ENCODE peak calls at places on chromosomes 1 and 21, in eight cellular contexts. Q, T, F, B, Y, E, U and N are unnamed samples.

GRCh38 chr1:247375747-247376146 is 40.2 kb upstream of the NLRP3 start:
- DNase-seq in T (no peak), E (no peak), U (no peak), Y (no peak), Q (no peak), B (peak), F (no peak), N (no peak)

GRCh38 chr1:151542710-151543129 is 2.6 kb downstream of the TUFT1 start:
- DNase-seq in U (no peak), T (no peak), F (peak), Y (no peak), B (no peak), Q (no peak), E (no peak), N (peak)

GRCh38 chr1:187338762-187339412 is 510.1 kb downstream of the PLA2G4A start:
- DNase-seq in B (no peak), Y (no peak), T (no peak), U (no peak), E (no peak), Q (no peak), F (no peak), N (no peak)

GRCh38 chr21:45142469-45142868 is 68.1 kb downstream of the ADARB1 start:
- DNase-seq in T (no peak), Q (no peak), E (no peak), B (no peak), Y (no peak), U (no peak), F (peak), N (peak)

GRCh38 chr21:40841524-40842196 is 5.3 kb downstream of the DSCAM start:
- DNase-seq in F (peak), T (peak), Q (no peak), B (peak), Y (peak), U (peak), E (peak), N (no peak)

GRCh38 chr1:145708063-145708462 is 895 bp upstream of the PDZK1 start:
- DNase-seq in F (peak), Y (no peak), E (no peak), B (peak), T (no peak), U (no peak), Q (no peak), N (no peak)

GRCh38 chr21:42616366-42617340 is 36.8 kb upstream of the PDE9A start:
- DNase-seq in Q (no peak), F (no peak), U (no peak), B (no peak), T (no peak), Y (no peak), E (no peak), N (no peak)

GRCh38 chr1:3029481-3029961 is 8.3 kb downstream of the ACTRT2 start:
- DNase-seq in E (no peak), Q (no peak), F (no peak), T (no peak), B (no peak), U (peak), Y (no peak), N (no peak)

GRCh38 chr1:93705897-93706500 is 24.4 kb upstream of the BCAR3 start:
- DNase-seq in F (peak), U (no peak), Y (no peak), E (no peak), B (no peak), T (no peak), Q (no peak), N (no peak)

GRCh38 chr1:169858467-169858866 is 35.2 kb downstream of the SCYL3 start:
- DNase-seq in E (no peak), B (no peak), T (no peak), Y (no peak), U (no peak), F (peak), Q (no peak), N (no peak)

GRCh38 chr1:61254629-61255323 is 172.4 kb downstream of the NFIA start:
- DNase-seq in T (no peak), Y (peak), B (no peak), E (no peak), F (no peak), Q (no peak), U (no peak), N (peak)

GRCh38 chr1:25559996-25560395 is 16.6 kb downstream of the LDLRAP1 start:
- DNase-seq in F (no peak), T (no peak), Q (no peak), Y (no peak), U (no peak), E (no peak), B (no peak), N (no peak)
- H3K27ac ChIP-seq in F (no peak), T (no peak), Q (no peak), Y (no peak), U (no peak), E (peak), B (no peak), N (no peak)

GRCh38 chr1:6259491-6260362 is 1.2 kb downstream of the GPR153 start:
- DNase-seq in T (peak), U (peak), B (peak), F (peak), Q (peak), E (peak), Y (peak), N (peak)
- H3K4me3 ChIP-seq in T (peak), U (peak), B (peak), F (peak), Q (peak), E (peak), Y (peak), N (peak)

GRCh38 chr1:65792671-65793358 is at the start of gene PDE4B:
- DNase-seq in T (peak), F (peak), Q (no peak), Y (no peak), B (peak), E (peak), U (peak), N (peak)

GRCh38 chr1:65791396-65791795 is 1.3 kb upstream of the PDE4B start:
- DNase-seq in F (no peak), T (no peak), Y (no peak), Q (no peak), E (no peak), B (no peak), U (peak), N (no peak)

GRCh38 chr1:65791860-65792670 is 630 bp upstream of the PDE4B start:
- DNase-seq in T (peak), B (peak), F (peak), Q (no peak), U (peak), Y (no peak), E (peak), N (peak)

GRCh38 chr1:65793359-65793732 is 651 bp downstream of the PDE4B start:
- DNase-seq in B (peak), E (no peak), F (peak), Q (no peak), U (peak), T (peak), Y (no peak), N (no peak)

GRCh38 chr1:65788762-65789161 is 3.9 kb upstream of the PDE4B start:
- DNase-seq in Y (no peak), B (no peak), E (no peak), T (no peak), U (no peak), Q (no peak), F (no peak), N (no peak)
- TF ChIP-seq CTCF in Y (no peak), B (no peak), E (no peak), T (no peak), U (no peak), Q (no peak), F (no peak), N (no peak)

GRCh38 chr1:216425577-216425976 is 2.3 kb upstream of the USH2A start:
- DNase-seq in E (no peak), B (no peak), T (peak), F (no peak), U (no peak), Q (no peak), Y (no peak), N (no peak)

GRCh38 chr1:216420263-216420662 is 3.0 kb downstream of the USH2A start:
- DNase-seq in B (no peak), Y (no peak), T (no peak), F (no peak), U (no peak), E (no peak), Q (no peak), N (no peak)

GRCh38 chr1:216420746-216421145 is 2.5 kb downstream of the USH2A start:
- DNase-seq in B (no peak), T (no peak), U (no peak), Y (no peak), F (no peak), E (no peak), Q (no peak), N (no peak)

GRCh38 chr1:216422821-216423529 is at the start of gene USH2A:
- DNase-seq in F (peak), Y (no peak), B (peak), E (no peak), U (no peak), Q (no peak), T (peak), N (no peak)
- H3K27ac ChIP-seq in F (no peak), Y (no peak), B (no peak), E (no peak), U (no peak), Q (no peak), T (no peak), N (no peak)

DNA sequence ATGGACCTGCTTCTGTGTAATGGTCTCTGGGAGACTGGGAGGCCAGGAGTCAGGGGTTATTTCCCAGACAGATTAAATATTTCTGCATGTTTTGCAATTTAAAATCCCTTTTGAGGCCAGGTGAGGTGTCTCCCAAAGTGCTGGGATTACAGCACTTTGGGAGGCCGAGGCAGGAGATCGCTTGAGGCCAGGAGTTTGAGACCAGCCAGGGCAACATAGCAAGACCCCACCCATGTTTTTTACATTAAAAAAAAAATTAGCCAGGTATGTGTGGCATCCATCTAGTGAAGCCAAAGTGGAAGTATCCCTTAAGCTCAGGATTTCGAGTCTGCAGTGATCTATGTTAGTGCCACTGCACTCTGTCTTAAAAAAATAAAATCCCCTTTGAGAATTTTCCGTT is 34.1 kb downstream of the ECHDC2 start:
- DNase-seq in F (no peak), T (no peak), Y (no peak), B (no peak), U (no peak), E (no peak), Q (no peak), N (no peak)
- H3K4me3 ChIP-seq in F (no peak), T (no peak), Y (no peak), B (no peak), U (no peak), E (no peak), Q (no peak), N (no peak)

GRCh38 chr1:214427871-214428277 is 123.5 kb downstream of the PTPN14 start:
- DNase-seq in F (peak), B (no peak), E (no peak), Y (no peak), U (no peak), Q (peak), T (no peak), N (peak)

GRCh38 chr1:214426420-214426812 is 125.0 kb downstream of the PTPN14 start:
- DNase-seq in U (no peak), Q (no peak), B (no peak), T (no peak), E (no peak), F (no peak), Y (no peak), N (no peak)

GRCh38 chr1:214425723-214426419 is 125.5 kb downstream of the PTPN14 start:
- DNase-seq in B (no peak), F (peak), E (no peak), T (no peak), Q (no peak), U (no peak), Y (no peak), N (no peak)

GRCh38 chr1:214423045-214423444 is 128.4 kb downstream of the PTPN14 start:
- DNase-seq in U (no peak), B (no peak), Y (no peak), Q (no peak), T (no peak), E (no peak), F (peak), N (no peak)

DNA sequence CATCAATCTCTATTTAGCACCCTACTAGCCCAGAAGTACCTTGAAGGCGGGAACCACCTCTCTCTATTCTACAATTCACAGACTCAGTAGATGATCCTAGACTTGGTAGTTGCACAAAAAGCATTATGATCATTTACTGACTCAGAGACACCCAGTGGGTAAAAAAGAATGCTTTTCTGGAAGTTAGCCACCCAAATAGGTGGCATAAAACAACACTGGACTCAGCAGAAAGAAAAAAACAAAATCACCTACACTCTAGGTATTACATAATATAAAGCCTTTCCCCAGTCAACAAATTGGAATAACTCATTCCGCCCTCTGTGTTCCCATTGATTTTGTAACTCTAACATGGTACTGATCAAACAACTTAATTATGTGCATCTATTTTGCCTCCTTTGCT is 126.3 kb downstream of the PTPN14 start:
- DNase-seq in F (no peak), U (no peak), Y (no peak), B (no peak), T (no peak), E (no peak), Q (no peak), N (no peak)
- TF ChIP-seq CTCF in F (no peak), U (no peak), Y (no peak), B (no peak), T (no peak), E (no peak), Q (no peak), N (no peak)